ENCODE peak calls at places on chromosomes 13 and 19, in six cellular contexts. E is tibial nerve, D is IMR-90, F is adrenal gland, M is left lung, B is upper lobe of right lung. S is an unnamed sample. For H3K4me1, the result is how much of the 10 kb centered on the place peaks cover.

GRCh38 chr19:44845286-44845611 is 848 bp upstream of the NECTIN2 start:
- DNase-seq in E (peak), D (no peak), F (no peak), M (no peak), B (peak), S (no peak)

GRCh38 chr19:8681345-8682021 is 17.1 kb downstream of the ACTL9 start:
- DNase-seq in E (no peak), D (no peak), F (no peak), M (no peak), B (no peak), S (no peak)

GRCh38 chr13:35699805-35700204 is 223.3 kb upstream of the MAB21L1 start:
- DNase-seq in E (peak), D (peak), F (no peak), M (no peak), B (no peak), S (peak)

GRCh38 chr19:11023016-11023415 is 62.2 kb downstream of the SMARCA4 start:
- DNase-seq in E (no peak), D (no peak), F (no peak), M (no peak), B (no peak), S (no peak)

GRCh38 chr19:43812689-43813088 is 10.4 kb upstream of the LYPD5 start:
- DNase-seq in E (no peak), D (no peak), F (no peak), M (no peak), B (no peak), S (no peak)

GRCh38 chr13:32073180-32073864 is 41.7 kb downstream of the FRY start:
- DNase-seq in E (no peak), D (no peak), F (no peak), M (no peak), B (no peak), S (no peak)

GRCh38 chr13:109740721-109741120 is 45.7 kb downstream of the IRS2 start:
- DNase-seq in E (no peak), D (no peak), F (no peak), M (no peak), B (no peak), S (no peak)

GRCh38 chr13:113785051-113786010 is 26.3 kb downstream of the TMEM255B start:
- DNase-seq in E (no peak), D (peak), F (no peak), M (no peak), B (peak), S (no peak)

GRCh38 chr13:46160474-46161066 is 21.4 kb downstream of the LCP1 start:
- DNase-seq in E (no peak), D (peak), F (no peak), M (no peak), B (no peak), S (no peak)

GRCh38 chr19:19531951-19532805 is 3.5 kb downstream of the YJEFN3 start:
- DNase-seq in E (peak), D (peak), F (peak), M (peak), B (peak), S (peak)

GRCh38 chr13:108508263-108508662 is 121.1 kb upstream of the MYO16 start:
- DNase-seq in E (no peak), D (peak), F (no peak), M (no peak), B (no peak), S (no peak)

GRCh38 chr19:16969127-16969526 is 57.5 kb downstream of the CPAMD8 start:
- DNase-seq in E (peak), D (no peak), F (no peak), M (no peak), B (peak), S (no peak)

GRCh38 chr13:63288576-63288975 is 1872.9 kb upstream of the PCDH20 start:
- DNase-seq in E (no peak), D (peak), F (no peak), M (no peak), B (no peak), S (no peak)

GRCh38 chr13:97113231-97114001 is 108.7 kb upstream of the MBNL2 start:
- DNase-seq in E (no peak), D (no peak), F (peak), M (no peak), B (no peak), S (no peak)

GRCh38 chr19:2492870-2493269 is 16.9 kb downstream of the GADD45B start:
- DNase-seq in E (no peak), D (no peak), F (no peak), M (peak), B (no peak), S (peak)

GRCh38 chr13:77339408-77339807 is 12.5 kb upstream of the MYCBP2 start:
- DNase-seq in E (no peak), D (no peak), F (no peak), M (no peak), B (no peak), S (no peak)

GRCh38 chr13:105908581-105908980 is 626.9 kb downstream of the EFNB2 start:
- DNase-seq in E (no peak), D (no peak), F (no peak), M (no peak), B (no peak), S (no peak)

GRCh38 chr19:13541554-13541953 is 35.3 kb upstream of the CACNA1A start:
- DNase-seq in E (no peak), D (no peak), F (no peak), M (no peak), B (no peak), S (no peak)

GRCh38 chr13:33740134-33740538 is 77.8 kb upstream of the RFC3 start:
- DNase-seq in E (no peak), D (peak), F (no peak), M (no peak), B (no peak), S (no peak)

GRCh38 chr19:41029524-41030432 is 38.7 kb downstream of the CYP2B6 start:
- DNase-seq in E (no peak), D (no peak), F (no peak), M (no peak), B (no peak), S (no peak)

GRCh38 chr13:112270951-112271350 is 105.2 kb upstream of the SPACA7 start:
- DNase-seq in E (no peak), D (no peak), F (no peak), M (no peak), B (no peak), S (no peak)

GRCh38 chr13:29859971-29860370 is 9.6 kb upstream of the UBL3 start:
- DNase-seq in E (no peak), D (peak), F (no peak), M (no peak), B (no peak), S (no peak)

GRCh38 chr13:31945202-31945978 is 86.2 kb upstream of the FRY start:
- DNase-seq in E (peak), D (peak), F (peak), M (peak), B (peak), S (peak)

GRCh38 chr13:41064493-41064892 is 3.2 kb downstream of the WBP4 start:
- DNase-seq in E (no peak), D (peak), F (no peak), M (no peak), B (no peak), S (no peak)

GRCh38 chr13:55893541-55893940 is 1247.2 kb upstream of the PRR20A start:
- DNase-seq in E (no peak), D (no peak), F (no peak), M (no peak), B (no peak), S (no peak)

GRCh38 chr19:52120286-52120685 is 19.5 kb downstream of the ZNF616 start:
- DNase-seq in E (no peak), D (no peak), F (no peak), M (no peak), B (no peak), S (no peak)

GRCh38 chr13:25171517-25172302 is at the start of gene AMER2:
- DNase-seq in E (peak), D (no peak), F (peak), M (peak), B (no peak), S (no peak)

GRCh38 chr13:110949628-110950027 is 34.8 kb upstream of the ANKRD10 start:
- DNase-seq in E (no peak), D (no peak), F (no peak), M (no peak), B (no peak), S (no peak)

GRCh38 chr19:18436651-18437478 is 1.1 kb downstream of the ISYNA1 start:
- DNase-seq in E (peak), D (peak), F (peak), M (no peak), B (peak), S (peak)

GRCh38 chr19:9782282-9782681 is 13.7 kb upstream of the ZNF846 start:
- DNase-seq in E (no peak), D (no peak), F (no peak), M (no peak), B (no peak), S (no peak)

DNA sequence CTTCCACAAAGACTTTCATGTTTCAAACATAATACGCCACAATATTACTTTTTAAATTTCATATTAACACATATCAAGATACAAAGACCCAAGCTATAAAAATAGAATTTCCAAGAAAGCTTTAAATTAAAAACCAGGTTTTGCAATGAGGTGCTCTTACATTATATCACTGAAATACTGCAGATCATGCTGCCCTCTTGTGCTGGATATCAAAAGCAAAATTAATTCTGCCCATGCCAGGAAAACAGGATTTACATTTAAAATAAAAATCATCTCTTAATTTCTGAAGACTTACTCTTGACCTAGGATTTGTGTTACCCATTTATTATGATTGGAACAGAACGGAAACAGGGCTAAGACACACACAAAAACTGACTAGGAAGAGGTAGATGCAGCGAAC is 145.0 kb downstream of the ABCC4 start:
- DNase-seq in E (no peak), D (peak), F (no peak), M (no peak), B (no peak), S (no peak)
- H3K27ac ChIP-seq in E (no peak), D (no peak), F (no peak), M (no peak), B (no peak), S (no peak)

GRCh38 chr19:38715540-38715939 is 28.7 kb downstream of the CAPN12 start:
- DNase-seq in E (no peak), D (no peak), F (no peak), M (no peak), B (no peak), S (no peak)
- H3K4me1 ChIP-seq in E (half or more), D (under half), F (under half), M (under half), B (under half), S (half or more)

GRCh38 chr19:49912965-49913685 is 15.9 kb upstream of the ATF5 start:
- DNase-seq in E (no peak), D (peak), F (no peak), M (no peak), B (no peak), S (no peak)

GRCh38 chr19:49918089-49918488 is 10.9 kb upstream of the ATF5 start:
- DNase-seq in E (no peak), D (no peak), F (no peak), M (peak), B (no peak), S (no peak)

GRCh38 chr19:49913720-49914119 is 15.3 kb upstream of the ATF5 start:
- DNase-seq in E (no peak), D (no peak), F (no peak), M (no peak), B (no peak), S (no peak)

GRCh38 chr19:49916839-49917733 is 11.9 kb upstream of the ATF5 start:
- DNase-seq in E (no peak), D (no peak), F (no peak), M (no peak), B (no peak), S (no peak)

GRCh38 chr19:49915271-49915670 is 13.7 kb upstream of the ATF5 start:
- DNase-seq in E (no peak), D (no peak), F (no peak), M (no peak), B (no peak), S (no peak)
- TF ChIP-seq CTCF in E (no peak), D (no peak), F (no peak), M (no peak), B (no peak), S (no peak)

GRCh38 chr19:46372901-46373572 is 26.1 kb downstream of the PPP5C start:
- DNase-seq in E (no peak), D (no peak), F (no peak), M (peak), B (peak), S (no peak)
- H3K27ac ChIP-seq in E (peak), D (peak), F (peak), M (peak), B (peak), S (peak)

GRCh38 chr13:90628471-90628870 is 719.0 kb upstream of the MIR17HG start:
- DNase-seq in E (no peak), D (no peak), F (no peak), M (no peak), B (no peak), S (no peak)

GRCh38 chr13:90630716-90631115 is 716.8 kb upstream of the MIR17HG start:
- DNase-seq in E (no peak), D (no peak), F (no peak), M (no peak), B (no peak), S (no peak)

GRCh38 chr13:90632184-90632583 is 715.3 kb upstream of the MIR17HG start:
- DNase-seq in E (no peak), D (no peak), F (no peak), M (no peak), B (no peak), S (no peak)

DNA sequence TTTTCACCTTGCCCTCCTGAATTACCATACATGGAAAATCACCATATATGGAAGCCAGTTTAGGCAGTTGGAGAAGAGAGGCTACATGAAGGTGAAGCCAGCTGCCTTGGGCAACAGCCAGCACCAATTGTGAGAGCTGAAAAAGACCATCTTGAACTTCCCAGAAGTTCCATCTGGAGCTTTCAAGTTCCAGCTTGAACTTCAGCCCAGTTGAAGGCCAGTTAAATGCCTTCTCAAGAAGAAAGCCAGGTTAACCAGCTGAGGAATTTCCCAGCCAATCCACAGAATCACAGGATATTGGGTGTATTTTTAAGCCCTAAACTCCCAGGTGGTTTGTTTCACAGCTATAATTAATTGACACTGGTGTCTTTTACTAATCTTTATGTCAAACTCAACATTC is 713.6 kb upstream of the MIR17HG start:
- DNase-seq in E (no peak), D (no peak), F (no peak), M (no peak), B (no peak), S (no peak)
- H3K4me1 ChIP-seq in E (under half), D (under half), F (under half), M (under half), B (under half), S (under half)